ENCODE peak calls at places on chromosomes 7 and 10, in four cellular contexts. Z is heart left ventricle, R is heart right ventricle, D is IMR-90. E is an unnamed sample. For H3K4me1, the result is how much of the 10 kb centered on the place peaks cover.

GRCh38 chr10:126895214-126895781 is 9.9 kb upstream of the DOCK1 start:
- DNase-seq in R (no peak), Z (no peak), D (no peak), E (no peak)

GRCh38 chr10:132676193-132676891 is 109.6 kb downstream of the NKX6-2 start:
- DNase-seq in Z (no peak), D (no peak), R (no peak), E (peak)

GRCh38 chr10:7288060-7288690 is 122.7 kb downstream of the SFMBT2 start:
- DNase-seq in R (no peak), Z (no peak), D (no peak), E (no peak)

GRCh38 chr7:136555933-136556332 is 312.5 kb upstream of the CHRM2 start:
- DNase-seq in R (no peak), D (no peak), Z (no peak), E (no peak)

GRCh38 chr10:121952226-121952625 is 22.8 kb downstream of the NSMCE4A start:
- DNase-seq in R (no peak), Z (no peak), D (peak), E (no peak)

GRCh38 chr7:143484059-143484458 is 6.4 kb downstream of the TAS2R41 start:
- DNase-seq in D (peak), Z (no peak), R (no peak), E (no peak)

GRCh38 chr7:42314696-42315095 is 77.7 kb upstream of the GLI3 start:
- DNase-seq in Z (no peak), R (no peak), D (no peak), E (no peak)

GRCh38 chr7:45874408-45875131 is 1.7 kb upstream of the CCDC201 start:
- DNase-seq in R (no peak), D (peak), Z (no peak), E (no peak)

GRCh38 chr7:46747869-46748576 is 827.0 kb upstream of the IGFBP3 start:
- DNase-seq in Z (no peak), R (no peak), D (no peak), E (no peak)

GRCh38 chr7:33055147-33055546 is 7.4 kb downstream of the NT5C3A start:
- DNase-seq in R (no peak), D (no peak), Z (no peak), E (no peak)
- H3K27ac ChIP-seq in R (no peak), D (no peak), Z (no peak), E (no peak)

DNA sequence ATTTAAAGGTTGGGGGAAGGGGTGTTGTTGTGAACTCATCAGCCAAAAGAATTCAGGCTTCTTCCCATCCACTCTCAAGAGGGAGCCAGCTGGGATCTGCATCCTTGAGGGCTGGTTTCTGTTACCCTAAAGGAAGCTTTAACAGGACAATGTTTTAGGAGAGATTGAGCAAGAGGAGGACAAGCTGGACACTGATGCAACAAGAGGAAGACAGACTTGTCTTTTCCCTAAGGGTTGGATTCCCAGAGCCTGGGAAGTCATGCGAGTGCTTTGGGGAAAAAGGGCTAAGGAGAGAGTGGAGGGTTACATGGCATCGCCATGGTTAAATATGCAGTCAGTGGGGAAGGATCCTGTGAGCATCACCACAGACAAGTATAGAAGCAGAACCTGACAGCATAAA is 47.6 kb upstream of the PDE1C start:
- DNase-seq in Z (no peak), D (peak), R (no peak), E (no peak)
- TF ChIP-seq CTCF in Z (no peak), D (no peak), R (no peak), E (no peak)

DNA sequence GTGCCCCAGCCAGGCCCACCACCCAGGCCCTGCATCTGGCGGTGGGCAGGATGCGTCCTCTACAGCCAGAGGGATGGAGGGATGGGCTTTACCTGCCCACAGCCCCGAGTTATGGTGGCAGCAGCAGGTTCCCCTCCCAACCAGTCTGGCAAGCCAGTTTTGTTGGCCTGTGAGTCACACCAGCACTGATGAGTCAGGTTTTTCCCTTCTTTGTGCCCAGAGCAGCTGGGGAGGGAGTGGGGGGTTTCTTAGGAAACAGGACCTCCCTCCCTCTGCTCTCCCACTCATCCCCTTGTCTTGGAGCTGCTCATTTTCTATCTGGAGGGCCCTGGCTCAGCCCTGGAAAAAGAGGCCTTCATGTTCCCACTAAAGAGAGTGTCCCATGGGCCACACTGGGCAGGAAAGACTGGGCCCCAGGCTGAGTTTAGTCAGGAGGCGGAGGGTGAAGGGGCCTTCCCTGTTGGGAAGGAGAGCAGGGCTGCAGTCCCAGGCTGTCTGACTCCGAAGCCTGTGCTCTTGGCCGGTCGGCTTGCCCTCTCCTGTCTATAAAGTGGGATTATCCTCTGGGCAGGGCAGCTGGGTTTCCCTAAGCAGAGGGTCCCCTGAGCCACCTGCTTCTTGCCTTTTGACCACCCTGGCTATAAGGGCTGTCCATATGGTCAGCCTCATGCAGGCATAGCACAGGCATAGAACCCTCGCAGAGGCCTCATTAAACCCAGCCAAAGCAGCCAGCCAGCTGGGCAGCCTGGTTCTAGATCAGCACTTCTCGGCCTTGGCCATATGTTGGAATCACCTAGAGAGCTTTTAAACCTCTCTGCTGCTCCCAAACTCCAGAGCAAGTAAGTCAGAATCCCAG is 30.2 kb upstream of the ANKRD2 start:
- DNase-seq in D (peak), Z (peak), R (peak), E (peak)
- H3K4me1 ChIP-seq in D (under half), Z (half or more), R (under half), E (under half)

DNA sequence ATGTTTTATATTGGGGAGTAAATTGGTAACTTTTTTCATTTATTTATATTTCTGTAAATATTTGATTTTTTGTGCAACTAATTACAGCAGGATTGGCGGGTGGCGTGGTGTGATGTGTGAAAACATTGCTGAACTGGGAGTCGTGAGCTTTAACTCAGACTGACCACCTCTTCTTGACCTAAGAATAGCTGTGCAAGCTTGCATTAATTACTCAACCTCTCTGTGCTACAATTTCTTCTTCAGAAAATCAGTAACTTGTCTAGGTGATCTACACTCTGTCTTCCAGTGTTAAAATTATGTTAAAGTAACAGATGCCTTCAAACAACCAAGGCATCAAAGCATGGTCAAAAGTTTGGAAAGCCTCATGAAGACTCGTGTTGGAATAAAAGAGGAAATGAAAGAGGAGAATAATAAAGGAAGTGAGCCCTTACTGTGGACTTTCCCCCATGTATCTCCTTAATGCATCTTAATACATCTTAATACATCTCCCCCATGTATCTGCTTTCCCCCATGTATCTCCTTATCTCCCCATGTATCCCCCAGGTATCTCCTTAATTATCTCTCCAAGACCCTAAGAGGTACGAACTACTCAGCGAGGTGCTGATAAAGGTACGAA is 71.2 kb downstream of the SVIL start:
- DNase-seq in D (no peak), Z (no peak), R (no peak), E (no peak)
- H3K27ac ChIP-seq in D (no peak), Z (no peak), R (no peak), E (no peak)

GRCh38 chr10:96658844-96659243 is 61.5 kb downstream of the PIK3AP1 start:
- DNase-seq in D (no peak), Z (no peak), R (no peak), E (no peak)
- TF ChIP-seq CTCF in D (no peak), Z (no peak), R (no peak), E (no peak)

GRCh38 chr10:32987172-32987571 is 29.1 kb upstream of the ITGB1 start:
- DNase-seq in Z (no peak), R (no peak), D (no peak), E (no peak)

GRCh38 chr10:32983333-32983909 is 25.4 kb upstream of the ITGB1 start:
- DNase-seq in R (no peak), Z (no peak), D (peak), E (no peak)

GRCh38 chr10:32985781-32986350 is 27.8 kb upstream of the ITGB1 start:
- DNase-seq in Z (no peak), R (no peak), D (peak), E (no peak)

GRCh38 chr10:32984003-32984600 is 26.1 kb upstream of the ITGB1 start:
- DNase-seq in D (no peak), R (no peak), Z (no peak), E (no peak)

GRCh38 chr10:32985341-32985764 is 27.3 kb upstream of the ITGB1 start:
- DNase-seq in D (no peak), R (no peak), Z (no peak), E (no peak)
- H3K4me1 ChIP-seq in D (under half), R (under half), Z (under half), E (under half)

GRCh38 chr7:74272305-74273038 is 16.7 kb upstream of the CLIP2 start:
- DNase-seq in Z (peak), D (peak), R (peak), E (no peak)
- H3K27ac ChIP-seq in Z (peak), D (peak), R (peak), E (peak)

GRCh38 chr10:79047875-79048638 is 20.7 kb upstream of the ZMIZ1 start:
- DNase-seq in Z (peak), R (no peak), D (no peak), E (peak)
- TF ChIP-seq CTCF in Z (no peak), R (no peak), D (no peak), E (no peak)

DNA sequence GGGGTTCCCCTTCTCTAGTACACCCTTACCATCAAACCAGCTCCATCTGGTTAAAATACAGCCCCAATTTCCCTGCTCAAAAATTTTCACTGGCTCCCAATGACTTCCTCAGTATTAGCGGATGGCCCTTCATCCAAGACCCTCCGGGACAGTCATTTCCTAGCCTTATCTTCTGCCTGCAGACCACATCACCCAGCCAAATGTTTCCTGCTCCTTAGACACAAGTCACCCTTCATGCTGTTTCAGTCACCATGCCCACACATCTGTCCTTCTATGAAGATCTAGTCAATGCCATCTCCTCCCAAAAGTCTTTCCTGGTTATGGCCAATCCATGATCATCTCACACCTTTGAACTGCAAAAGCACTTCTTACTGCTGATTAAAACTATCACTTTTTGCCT is 45.2 kb downstream of the PARD3 start:
- DNase-seq in R (no peak), Z (no peak), D (no peak), E (no peak)
- H3K4me1 ChIP-seq in R (under half), Z (under half), D (under half), E (under half)

E was measured in pancreas.